ENCODE peak calls at places on chromosomes 6 and 20, in nine cellular contexts. One of them, this sample, is unnamed.

GRCh38 chr6:155967326-155967725 is 511.7 kb upstream of the NOX3 start:
- DNase-seq in IMR-90: no peak
- DNase-seq in AG04450: no peak
- DNase-seq in thyroid gland: no peak
- DNase-seq in AG10803: no peak
- DNase-seq in tibial nerve: no peak
- DNase-seq in sigmoid colon: no peak
- DNase-seq in GM23338: no peak
- DNase-seq in fibroblast of lung: no peak
- DNase-seq in this sample: no peak

GRCh38 chr20:13085275-13085674 is 76.5 kb downstream of the SPTLC3 start:
- DNase-seq in IMR-90: no peak
- DNase-seq in AG04450: no peak
- DNase-seq in thyroid gland: no peak
- DNase-seq in AG10803: peak
- DNase-seq in tibial nerve: no peak
- DNase-seq in sigmoid colon: no peak
- DNase-seq in GM23338: no peak
- DNase-seq in fibroblast of lung: peak
- DNase-seq in this sample: no peak

GRCh38 chr6:25103603-25104002 is 167.8 kb upstream of the RIPOR2 start:
- DNase-seq in IMR-90: no peak
- DNase-seq in AG04450: no peak
- DNase-seq in thyroid gland: no peak
- DNase-seq in AG10803: no peak
- DNase-seq in tibial nerve: no peak
- DNase-seq in sigmoid colon: no peak
- DNase-seq in GM23338: no peak
- DNase-seq in fibroblast of lung: no peak
- DNase-seq in this sample: no peak

GRCh38 chr20:63955281-63955845 is 853 bp downstream of the UCKL1 start:
- DNase-seq in IMR-90: no peak
- DNase-seq in AG04450: no peak
- DNase-seq in thyroid gland: peak
- DNase-seq in AG10803: peak
- DNase-seq in tibial nerve: no peak
- DNase-seq in sigmoid colon: no peak
- DNase-seq in GM23338: peak
- DNase-seq in fibroblast of lung: peak
- DNase-seq in this sample: no peak

GRCh38 chr6:83509416-83509815 is 2.9 kb upstream of the PRSS35 start:
- DNase-seq in IMR-90: peak
- DNase-seq in AG04450: no peak
- DNase-seq in thyroid gland: no peak
- DNase-seq in AG10803: no peak
- DNase-seq in tibial nerve: no peak
- DNase-seq in sigmoid colon: no peak
- DNase-seq in GM23338: no peak
- DNase-seq in fibroblast of lung: no peak
- DNase-seq in this sample: no peak

GRCh38 chr6:114090626-114091025 is 119.7 kb upstream of the HDAC2 start:
- DNase-seq in IMR-90: no peak
- DNase-seq in AG04450: no peak
- DNase-seq in thyroid gland: no peak
- DNase-seq in AG10803: peak
- DNase-seq in tibial nerve: no peak
- DNase-seq in sigmoid colon: no peak
- DNase-seq in GM23338: no peak
- DNase-seq in fibroblast of lung: peak
- DNase-seq in this sample: no peak

GRCh38 chr6:1190361-1190760 is 121.5 kb upstream of the FOXQ1 start:
- DNase-seq in IMR-90: peak
- DNase-seq in AG04450: peak
- DNase-seq in thyroid gland: peak
- DNase-seq in AG10803: peak
- DNase-seq in tibial nerve: no peak
- DNase-seq in sigmoid colon: no peak
- DNase-seq in GM23338: no peak
- DNase-seq in fibroblast of lung: peak
- DNase-seq in this sample: peak

GRCh38 chr6:21748343-21749063 is 155.0 kb downstream of the SOX4 start:
- DNase-seq in IMR-90: peak
- DNase-seq in AG04450: no peak
- DNase-seq in thyroid gland: no peak
- DNase-seq in AG10803: peak
- DNase-seq in tibial nerve: no peak
- DNase-seq in sigmoid colon: no peak
- DNase-seq in GM23338: peak
- DNase-seq in fibroblast of lung: peak
- DNase-seq in this sample: no peak

GRCh38 chr20:50032955-50033666 is 50.3 kb downstream of the SNAI1 start:
- DNase-seq in IMR-90: no peak
- DNase-seq in AG04450: no peak
- DNase-seq in thyroid gland: no peak
- DNase-seq in AG10803: no peak
- DNase-seq in tibial nerve: no peak
- DNase-seq in sigmoid colon: no peak
- DNase-seq in GM23338: no peak
- DNase-seq in fibroblast of lung: no peak
- DNase-seq in this sample: no peak

DNA sequence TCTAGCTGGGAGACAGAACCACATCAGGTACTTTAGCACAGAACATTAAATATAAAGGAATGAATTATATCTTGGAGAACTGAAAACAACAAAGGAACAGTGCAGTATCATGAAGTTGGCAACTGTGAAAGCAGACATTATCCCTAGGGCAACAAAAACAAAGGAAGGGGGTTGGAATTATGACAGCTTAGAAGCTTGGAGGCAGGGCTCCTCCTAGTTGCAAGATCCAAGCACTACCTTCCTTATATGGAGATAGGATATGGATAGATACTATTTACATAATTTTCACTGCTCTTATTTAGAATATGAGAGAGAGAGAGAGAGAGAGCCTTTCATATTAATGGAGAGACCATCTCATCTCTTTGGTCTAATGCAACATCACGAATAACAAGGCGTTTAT is 27.0 kb downstream of the TMEM14A start:
- DNase-seq in IMR-90: no peak
- DNase-seq in AG04450: no peak
- DNase-seq in thyroid gland: no peak
- DNase-seq in AG10803: no peak
- DNase-seq in tibial nerve: no peak
- DNase-seq in sigmoid colon: no peak
- DNase-seq in GM23338: peak
- DNase-seq in fibroblast of lung: peak
- DNase-seq in this sample: no peak
- TF ChIP-seq CTCF in IMR-90: no peak
- TF ChIP-seq CTCF in AG04450: peak
- TF ChIP-seq CTCF in thyroid gland: no peak
- TF ChIP-seq CTCF in AG10803: peak
- TF ChIP-seq CTCF in tibial nerve: no peak
- TF ChIP-seq CTCF in sigmoid colon: no peak
- TF ChIP-seq CTCF in GM23338: peak
- TF ChIP-seq CTCF in fibroblast of lung: no peak
- TF ChIP-seq CTCF in this sample: peak

GRCh38 chr6:116666869-116667268 is 1.7 kb downstream of the ZUP1 start:
- DNase-seq in IMR-90: no peak
- DNase-seq in AG04450: no peak
- DNase-seq in thyroid gland: no peak
- DNase-seq in AG10803: no peak
- DNase-seq in tibial nerve: no peak
- DNase-seq in sigmoid colon: no peak
- DNase-seq in GM23338: no peak
- DNase-seq in fibroblast of lung: no peak
- DNase-seq in this sample: no peak

GRCh38 chr6:116667620-116668019 is 946 bp downstream of the ZUP1 start:
- DNase-seq in IMR-90: no peak
- DNase-seq in AG04450: no peak
- DNase-seq in thyroid gland: no peak
- DNase-seq in AG10803: no peak
- DNase-seq in tibial nerve: no peak
- DNase-seq in sigmoid colon: no peak
- DNase-seq in GM23338: no peak
- DNase-seq in fibroblast of lung: no peak
- DNase-seq in this sample: no peak

GRCh38 chr6:116663308-116663707 is 5.3 kb downstream of the ZUP1 start:
- DNase-seq in IMR-90: no peak
- DNase-seq in AG04450: no peak
- DNase-seq in thyroid gland: no peak
- DNase-seq in AG10803: no peak
- DNase-seq in tibial nerve: no peak
- DNase-seq in sigmoid colon: no peak
- DNase-seq in GM23338: no peak
- DNase-seq in fibroblast of lung: no peak
- DNase-seq in this sample: no peak

GRCh38 chr6:116662186-116662585 is 6.4 kb downstream of the ZUP1 start:
- DNase-seq in IMR-90: peak
- DNase-seq in AG04450: no peak
- DNase-seq in thyroid gland: no peak
- DNase-seq in AG10803: no peak
- DNase-seq in tibial nerve: no peak
- DNase-seq in sigmoid colon: no peak
- DNase-seq in GM23338: no peak
- DNase-seq in fibroblast of lung: no peak
- DNase-seq in this sample: no peak

DNA sequence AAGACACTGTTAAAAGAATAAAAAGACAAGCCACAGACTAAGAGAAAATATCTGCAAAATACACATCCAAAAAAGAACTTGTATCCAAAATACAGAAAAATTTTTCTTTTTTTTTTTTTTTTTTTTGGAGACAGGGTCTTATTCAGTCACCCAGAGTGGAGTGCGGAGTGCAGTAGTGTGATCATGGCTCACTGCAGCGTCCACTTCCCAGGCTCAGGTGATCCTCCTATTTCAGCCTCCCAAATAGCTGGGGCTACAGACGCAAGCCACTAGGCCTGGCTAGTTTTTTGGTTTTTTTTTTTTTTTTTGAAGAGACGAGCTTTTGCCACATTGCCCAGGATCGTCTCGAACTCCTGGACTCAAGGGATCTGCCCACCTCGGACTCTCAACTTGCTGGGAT is 3.1 kb downstream of the ZUP1 start:
- DNase-seq in IMR-90: no peak
- DNase-seq in AG04450: no peak
- DNase-seq in thyroid gland: no peak
- DNase-seq in AG10803: no peak
- DNase-seq in tibial nerve: no peak
- DNase-seq in sigmoid colon: no peak
- DNase-seq in GM23338: no peak
- DNase-seq in fibroblast of lung: no peak
- DNase-seq in this sample: no peak
- H3K4me3 ChIP-seq in IMR-90: no peak
- H3K4me3 ChIP-seq in AG04450: peak
- H3K4me3 ChIP-seq in thyroid gland: no peak
- H3K4me3 ChIP-seq in AG10803: no peak
- H3K4me3 ChIP-seq in tibial nerve: no peak
- H3K4me3 ChIP-seq in sigmoid colon: no peak
- H3K4me3 ChIP-seq in GM23338: peak
- H3K4me3 ChIP-seq in fibroblast of lung: peak
- H3K4me3 ChIP-seq in this sample: no peak

GRCh38 chr6:157326979-157327378 is 3.7 kb upstream of the TMEM242 start:
- DNase-seq in IMR-90: peak
- DNase-seq in AG04450: no peak
- DNase-seq in thyroid gland: no peak
- DNase-seq in AG10803: no peak
- DNase-seq in tibial nerve: no peak
- DNase-seq in sigmoid colon: no peak
- DNase-seq in GM23338: no peak
- DNase-seq in fibroblast of lung: no peak
- DNase-seq in this sample: no peak

GRCh38 chr6:157323114-157323923 is at the start of gene TMEM242:
- DNase-seq in IMR-90: peak
- DNase-seq in AG04450: peak
- DNase-seq in thyroid gland: peak
- DNase-seq in AG10803: peak
- DNase-seq in tibial nerve: peak
- DNase-seq in sigmoid colon: peak
- DNase-seq in GM23338: peak
- DNase-seq in fibroblast of lung: peak
- DNase-seq in this sample: peak

GRCh38 chr6:157325069-157325805 is 1.9 kb upstream of the TMEM242 start:
- DNase-seq in IMR-90: peak
- DNase-seq in AG04450: no peak
- DNase-seq in thyroid gland: no peak
- DNase-seq in AG10803: no peak
- DNase-seq in tibial nerve: no peak
- DNase-seq in sigmoid colon: no peak
- DNase-seq in GM23338: no peak
- DNase-seq in fibroblast of lung: no peak
- DNase-seq in this sample: no peak

GRCh38 chr6:157322792-157323113 is 566 bp downstream of the TMEM242 start:
- DNase-seq in IMR-90: no peak
- DNase-seq in AG04450: no peak
- DNase-seq in thyroid gland: no peak
- DNase-seq in AG10803: no peak
- DNase-seq in tibial nerve: no peak
- DNase-seq in sigmoid colon: no peak
- DNase-seq in GM23338: no peak
- DNase-seq in fibroblast of lung: no peak
- DNase-seq in this sample: no peak

GRCh38 chr6:157323924-157324276 is 581 bp upstream of the TMEM242 start:
- DNase-seq in IMR-90: peak
- DNase-seq in AG04450: peak
- DNase-seq in thyroid gland: peak
- DNase-seq in AG10803: peak
- DNase-seq in tibial nerve: peak
- DNase-seq in sigmoid colon: peak
- DNase-seq in GM23338: peak
- DNase-seq in fibroblast of lung: peak
- DNase-seq in this sample: peak
- TF ChIP-seq CTCF in IMR-90: peak
- TF ChIP-seq CTCF in AG04450: no peak
- TF ChIP-seq CTCF in thyroid gland: no peak
- TF ChIP-seq CTCF in AG10803: peak
- TF ChIP-seq CTCF in tibial nerve: no peak
- TF ChIP-seq CTCF in sigmoid colon: no peak
- TF ChIP-seq CTCF in GM23338: peak
- TF ChIP-seq CTCF in fibroblast of lung: no peak
- TF ChIP-seq CTCF in this sample: no peak

DNA sequence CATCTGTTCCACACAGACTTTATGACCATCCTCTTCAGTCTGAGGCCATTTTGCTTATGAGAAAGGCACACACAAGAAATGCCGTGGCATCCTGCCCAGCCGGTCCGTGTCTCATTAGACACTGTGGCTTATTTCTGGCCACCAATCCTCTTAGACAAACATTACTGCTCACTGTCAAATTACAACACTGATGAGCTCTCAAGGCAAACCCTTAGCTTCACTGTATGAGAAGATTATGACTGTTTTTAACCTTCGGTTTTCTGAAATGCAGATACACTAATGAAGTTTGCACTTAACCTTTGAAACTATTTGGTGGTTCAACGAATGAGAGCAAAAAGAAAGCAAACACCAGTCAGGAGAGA is 50.5 kb upstream of the DST start:
- DNase-seq in IMR-90: peak
- DNase-seq in AG04450: no peak
- DNase-seq in thyroid gland: peak
- DNase-seq in AG10803: peak
- DNase-seq in tibial nerve: peak
- DNase-seq in sigmoid colon: peak
- DNase-seq in GM23338: no peak
- DNase-seq in fibroblast of lung: peak
- DNase-seq in this sample: peak
- H3K4me3 ChIP-seq in IMR-90: peak
- H3K4me3 ChIP-seq in AG04450: peak
- H3K4me3 ChIP-seq in thyroid gland: no peak
- H3K4me3 ChIP-seq in AG10803: peak
- H3K4me3 ChIP-seq in tibial nerve: peak
- H3K4me3 ChIP-seq in sigmoid colon: peak
- H3K4me3 ChIP-seq in GM23338: no peak
- H3K4me3 ChIP-seq in fibroblast of lung: peak
- H3K4me3 ChIP-seq in this sample: no peak

This sample was measured in astrocyte of the cerebellum.